ENCODE peak calls at places on chromosomes 16 and 17, in eight cellular contexts. R is neural progenitor cell, H is mammary epithelial cell, T is astrocyte, C is coronary artery, N is fibroblast of lung, Z is neuronal stem cell, U is brain microvascular endothelial cell. M is an unnamed sample.

GRCh38 chr16:72908362-72908838 is 139.5 kb downstream of the ZFHX3 start:
- DNase-seq in R (no peak), H (no peak), T (no peak), C (no peak), N (no peak), Z (no peak), U (no peak), M (no peak)

GRCh38 chr16:52526429-52526828 is 20.5 kb downstream of the TOX3 start:
- DNase-seq in R (peak), H (no peak), T (no peak), C (no peak), N (no peak), Z (peak), U (no peak), M (no peak)

GRCh38 chr17:4950757-4951204 is at the start of gene ENO3:
- DNase-seq in R (peak), H (no peak), T (no peak), C (no peak), N (no peak), Z (peak), U (no peak), M (no peak)

GRCh38 chr17:82297804-82298537 is 19.4 kb downstream of the CD7 start:
- DNase-seq in R (no peak), H (peak), T (peak), C (peak), N (peak), Z (no peak), U (peak), M (peak)

GRCh38 chr17:76274559-76274956 is 9.4 kb downstream of the UBALD2 start:
- DNase-seq in R (no peak), H (no peak), T (no peak), C (no peak), N (no peak), Z (no peak), U (no peak), M (no peak)

GRCh38 chr16:83878838-83879237 is 20.1 kb upstream of the MLYCD start:
- DNase-seq in R (peak), H (peak), T (peak), C (no peak), N (peak), Z (no peak), U (peak), M (no peak)

GRCh38 chr17:50867856-50868438 is 1.8 kb upstream of the TOB1 start:
- DNase-seq in R (no peak), H (no peak), T (peak), C (no peak), N (no peak), Z (no peak), U (no peak), M (no peak)

GRCh38 chr16:87226926-87227650 is 90.1 kb downstream of the C16orf95 start:
- DNase-seq in R (no peak), H (no peak), T (peak), C (no peak), N (peak), Z (no peak), U (peak), M (no peak)

GRCh38 chr17:30926516-30926915 is 4.8 kb downstream of the ADAP2 start:
- DNase-seq in R (no peak), H (peak), T (no peak), C (no peak), N (no peak), Z (no peak), U (no peak), M (no peak)

GRCh38 chr17:3026856-3027751 is 36.3 kb downstream of the OR1D5 start:
- DNase-seq in R (peak), H (no peak), T (no peak), C (no peak), N (no peak), Z (no peak), U (no peak), M (no peak)

GRCh38 chr17:10099051-10099571 is 99.3 kb downstream of the GAS7 start:
- DNase-seq in R (no peak), H (no peak), T (peak), C (peak), N (peak), Z (no peak), U (no peak), M (no peak)

GRCh38 chr17:31469959-31470358 is 78.5 kb downstream of the RAB11FIP4 start:
- DNase-seq in R (peak), H (no peak), T (no peak), C (no peak), N (no peak), Z (no peak), U (no peak), M (no peak)

GRCh38 chr16:67719778-67720144 is 645 bp upstream of the GFOD2 start:
- DNase-seq in R (peak), H (peak), T (peak), C (peak), N (peak), Z (peak), U (peak), M (no peak)

GRCh38 chr17:81125573-81126081 is 39.7 kb upstream of the PVALEF start:
- DNase-seq in R (no peak), H (no peak), T (no peak), C (no peak), N (no peak), Z (no peak), U (no peak), M (no peak)

GRCh38 chr16:46649571-46649970 is 28.4 kb upstream of the SHCBP1 start:
- DNase-seq in R (no peak), H (no peak), T (peak), C (no peak), N (peak), Z (no peak), U (no peak), M (no peak)

GRCh38 chr16:79316004-79316458 is 284.5 kb downstream of the MAF start:
- DNase-seq in R (no peak), H (no peak), T (no peak), C (no peak), N (no peak), Z (no peak), U (no peak), M (no peak)

GRCh38 chr16:85103096-85104079 is 8.9 kb downstream of the CIBAR2 start:
- DNase-seq in R (no peak), H (no peak), T (no peak), C (no peak), N (no peak), Z (no peak), U (no peak), M (no peak)

GRCh38 chr16:85107083-85107482 is 5.2 kb downstream of the CIBAR2 start:
- DNase-seq in R (no peak), H (no peak), T (no peak), C (no peak), N (no peak), Z (no peak), U (no peak), M (no peak)

GRCh38 chr16:85104147-85104546 is 8.1 kb downstream of the CIBAR2 start:
- DNase-seq in R (peak), H (no peak), T (no peak), C (no peak), N (no peak), Z (no peak), U (no peak), M (no peak)

GRCh38 chr16:85105475-85105874 is 6.8 kb downstream of the CIBAR2 start:
- DNase-seq in R (no peak), H (no peak), T (no peak), C (no peak), N (no peak), Z (no peak), U (no peak), M (no peak)

GRCh38 chr16:85104821-85105391 is 7.4 kb downstream of the CIBAR2 start:
- DNase-seq in R (no peak), H (no peak), T (no peak), C (no peak), N (no peak), Z (no peak), U (no peak), M (no peak)
- H3K27ac ChIP-seq in R (no peak), H (no peak), T (no peak), C (no peak), N (no peak), Z (no peak), U (no peak), M (no peak)

GRCh38 chr16:31810863-31811262 is 62.7 kb upstream of the ZNF267 start:
- DNase-seq in R (no peak), H (no peak), T (no peak), C (no peak), N (no peak), Z (no peak), U (no peak), M (no peak)
- H3K27ac ChIP-seq in R (no peak), H (no peak), T (no peak), C (no peak), N (no peak), Z (no peak), U (no peak), M (no peak)

GRCh38 chr17:1506649-1507254 is 9.7 kb downstream of the INPP5K start:
- DNase-seq in R (no peak), H (no peak), T (no peak), C (no peak), N (no peak), Z (no peak), U (no peak), M (no peak)

GRCh38 chr17:1505586-1505985 is 10.8 kb downstream of the INPP5K start:
- DNase-seq in R (peak), H (no peak), T (no peak), C (no peak), N (no peak), Z (no peak), U (no peak), M (no peak)

GRCh38 chr17:1498869-1499268 is 6.4 kb upstream of the MYO1C start:
- DNase-seq in R (no peak), H (peak), T (peak), C (no peak), N (peak), Z (no peak), U (peak), M (no peak)

GRCh38 chr17:1509255-1509943 is 7.0 kb downstream of the INPP5K start:
- DNase-seq in R (no peak), H (no peak), T (no peak), C (no peak), N (no peak), Z (no peak), U (no peak), M (no peak)

DNA sequence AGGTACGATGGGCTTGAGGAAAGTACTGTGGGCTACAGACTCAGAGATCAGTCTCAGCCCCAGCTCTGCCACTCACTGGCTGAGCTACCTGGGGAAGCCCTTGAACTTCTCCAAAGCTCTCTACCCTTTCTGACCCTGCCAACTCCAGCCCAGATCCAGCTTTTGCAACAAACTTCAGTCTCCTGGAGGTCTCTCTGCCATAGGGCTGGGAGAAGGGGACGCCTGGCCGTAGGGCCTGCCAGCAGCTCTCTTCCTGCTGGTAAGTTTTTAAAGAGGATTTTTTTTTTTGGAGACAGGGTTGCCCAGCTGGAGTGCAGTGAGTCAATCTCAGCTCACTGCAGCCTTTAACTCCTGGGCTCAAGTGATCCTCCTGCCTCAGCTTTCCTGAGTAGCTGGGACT is 11.5 kb downstream of the INPP5K start:
- DNase-seq in R (no peak), H (no peak), T (no peak), C (no peak), N (no peak), Z (no peak), U (no peak), M (no peak)
- H3K27ac ChIP-seq in R (no peak), H (no peak), T (no peak), C (no peak), N (no peak), Z (no peak), U (no peak), M (no peak)

GRCh38 chr16:10679921-10680320 is 14.8 kb downstream of the TEKT5 start:
- DNase-seq in R (no peak), H (no peak), T (no peak), C (no peak), N (no peak), Z (no peak), U (no peak), M (no peak)

GRCh38 chr16:10681310-10682308 is 13.1 kb downstream of the TEKT5 start:
- DNase-seq in R (no peak), H (no peak), T (no peak), C (peak), N (no peak), Z (no peak), U (no peak), M (no peak)

GRCh38 chr16:10675861-10676260 is 18.9 kb downstream of the TEKT5 start:
- DNase-seq in R (no peak), H (no peak), T (no peak), C (no peak), N (no peak), Z (no peak), U (no peak), M (no peak)

GRCh38 chr16:10676284-10676683 is 18.4 kb downstream of the TEKT5 start:
- DNase-seq in R (no peak), H (no peak), T (no peak), C (no peak), N (no peak), Z (no peak), U (no peak), M (no peak)

DNA sequence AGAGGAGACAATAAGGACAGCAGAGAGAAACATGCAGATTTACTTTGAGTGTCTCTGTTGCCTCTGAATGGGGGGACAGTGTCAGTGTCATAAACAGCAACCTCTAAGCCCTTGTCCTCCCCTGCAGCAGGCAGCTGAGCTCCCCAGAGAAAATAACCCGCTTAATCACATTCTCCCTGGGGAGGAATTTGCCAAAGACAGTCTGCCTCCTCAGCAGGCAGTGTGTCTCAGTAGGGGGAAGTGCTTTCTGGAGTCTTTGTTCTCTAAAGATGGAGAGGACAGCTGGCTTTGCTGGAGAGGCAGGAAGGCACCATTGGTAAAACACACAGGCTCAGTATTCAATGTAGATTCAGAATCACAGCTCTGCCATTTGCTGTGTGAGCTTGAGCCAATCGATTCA is 16.1 kb downstream of the TEKT5 start:
- DNase-seq in R (peak), H (no peak), T (no peak), C (no peak), N (no peak), Z (peak), U (no peak), M (no peak)
- H3K27ac ChIP-seq in R (peak), H (no peak), T (no peak), C (no peak), N (no peak), Z (no peak), U (no peak), M (no peak)

GRCh38 chr17:19424934-19425868 is 14.2 kb downstream of the RNF112 start:
- DNase-seq in R (no peak), H (no peak), T (no peak), C (no peak), N (no peak), Z (no peak), U (no peak), M (no peak)

GRCh38 chr17:19421926-19422325 is 10.9 kb downstream of the RNF112 start:
- DNase-seq in R (no peak), H (no peak), T (no peak), C (no peak), N (no peak), Z (no peak), U (no peak), M (no peak)

GRCh38 chr17:19431691-19432090 is 20.7 kb downstream of the RNF112 start:
- DNase-seq in R (peak), H (no peak), T (no peak), C (no peak), N (no peak), Z (peak), U (no peak), M (no peak)

GRCh38 chr17:19426631-19427030 is 15.6 kb downstream of the RNF112 start:
- DNase-seq in R (no peak), H (no peak), T (no peak), C (no peak), N (no peak), Z (no peak), U (no peak), M (no peak)
- H3K27ac ChIP-seq in R (no peak), H (no peak), T (no peak), C (no peak), N (no peak), Z (no peak), U (no peak), M (no peak)